ENCODE peak calls at places on chromosomes 5 and 9, in seven cellular contexts. T is right atrium auricular region; L is SK-N-SH; B is effector memory CD4-positive, alpha-beta T cell; K is AG04450; A is esophagus squamous epithelium; M is upper lobe of right lung. Z is an unnamed sample.

GRCh38 chr5:150038547-150038946 is 38.0 kb downstream of the HMGXB3 start:
- DNase-seq in K (no peak), M (no peak), T (no peak), L (no peak), A (no peak), B (no peak), Z (no peak)

GRCh38 chr5:143401846-143402463 is 1.5 kb downstream of the NR3C1 start:
- DNase-seq in B (peak; percentile 9), A (no peak), K (no peak), L (no peak), M (no peak), T (no peak), Z (no peak)

GRCh38 chr5:50873594-50874276 is 207.3 kb downstream of the PARP8 start:
- DNase-seq in K (no peak), L (no peak), A (no peak), M (no peak), B (no peak), T (no peak), Z (no peak)

GRCh38 chr5:171442287-171443042 is 23.0 kb downstream of the FGF18 start:
- DNase-seq in K (peak; percentile 24), T (no peak), B (no peak), L (no peak), M (no peak), A (no peak), Z (no peak)

GRCh38 chr5:90783460-90784333 is 225.1 kb downstream of the ADGRV1 start:
- DNase-seq in T (peak; percentile 63), L (peak; percentile 43), A (no peak), K (peak; percentile 29), M (no peak), B (peak; percentile 21), Z (peak; percentile 5)

GRCh38 chr9:130975932-130976841 is 32.8 kb upstream of the LAMC3 start:
- DNase-seq in A (no peak), T (no peak), B (no peak), M (no peak), L (no peak), K (no peak), Z (no peak)

GRCh38 chr5:127442085-127442484 is 75.4 kb upstream of the PRRC1 start:
- DNase-seq in A (no peak), M (no peak), L (peak; percentile 32), T (no peak), K (no peak), B (no peak), Z (no peak)

GRCh38 chr5:72648511-72648910 is 141.3 kb upstream of the ZNF366 start:
- DNase-seq in A (no peak), T (no peak), M (no peak), L (no peak), B (no peak), K (no peak), Z (no peak)

GRCh38 chr9:135992486-135993408 is 31.6 kb upstream of the UBAC1 start:
- DNase-seq in A (no peak), L (peak; percentile 89), K (peak; percentile 65), M (peak; percentile 90), B (no peak), T (peak; percentile 91), Z (no peak)

GRCh38 chr9:16689352-16689938 is 181.0 kb downstream of the BNC2 start:
- DNase-seq in A (no peak), B (no peak), L (no peak), M (no peak), T (no peak), K (no peak), Z (no peak)

GRCh38 chr5:16897800-16898199 is 38.3 kb downstream of the MYO10 start:
- DNase-seq in B (no peak), L (no peak), T (no peak), M (no peak), K (no peak), A (no peak), Z (no peak)

GRCh38 chr5:143886621-143887301 is 74.8 kb downstream of the HMHB1 start:
- DNase-seq in K (no peak), A (no peak), B (no peak), T (no peak), M (no peak), L (peak; percentile 12), Z (peak; percentile 4)

GRCh38 chr5:73363911-73364730 is 84.5 kb downstream of the FOXD1 start:
- DNase-seq in K (no peak), B (no peak), M (no peak), A (no peak), L (no peak), T (no peak), Z (no peak)

GRCh38 chr5:5816960-5817359 is 394.5 kb downstream of the ICE1 start:
- DNase-seq in B (no peak), T (no peak), L (no peak), A (no peak), M (no peak), K (no peak), Z (no peak)
- H3K27ac ChIP-seq in B (no peak overlapping the region), T (no peak overlapping the region), L (no peak overlapping the region), A (no peak overlapping the region), M (no peak overlapping the region), K (no peak overlapping the region), Z (no peak overlapping the region)

GRCh38 chr5:137487600-137487999 is 11.5 kb downstream of the SPOCK1 start:
- DNase-seq in B (no peak), M (no peak), L (no peak), K (no peak), A (no peak), T (peak; percentile 76), Z (no peak)
- H3K27ac ChIP-seq in B (no peak overlapping the region), M (no peak overlapping the region), L (peak overlapping the region; percentile 77), K (no peak overlapping the region), A (no peak overlapping the region), T (no peak overlapping the region), Z (peak overlapping the region; percentile 79)

DNA sequence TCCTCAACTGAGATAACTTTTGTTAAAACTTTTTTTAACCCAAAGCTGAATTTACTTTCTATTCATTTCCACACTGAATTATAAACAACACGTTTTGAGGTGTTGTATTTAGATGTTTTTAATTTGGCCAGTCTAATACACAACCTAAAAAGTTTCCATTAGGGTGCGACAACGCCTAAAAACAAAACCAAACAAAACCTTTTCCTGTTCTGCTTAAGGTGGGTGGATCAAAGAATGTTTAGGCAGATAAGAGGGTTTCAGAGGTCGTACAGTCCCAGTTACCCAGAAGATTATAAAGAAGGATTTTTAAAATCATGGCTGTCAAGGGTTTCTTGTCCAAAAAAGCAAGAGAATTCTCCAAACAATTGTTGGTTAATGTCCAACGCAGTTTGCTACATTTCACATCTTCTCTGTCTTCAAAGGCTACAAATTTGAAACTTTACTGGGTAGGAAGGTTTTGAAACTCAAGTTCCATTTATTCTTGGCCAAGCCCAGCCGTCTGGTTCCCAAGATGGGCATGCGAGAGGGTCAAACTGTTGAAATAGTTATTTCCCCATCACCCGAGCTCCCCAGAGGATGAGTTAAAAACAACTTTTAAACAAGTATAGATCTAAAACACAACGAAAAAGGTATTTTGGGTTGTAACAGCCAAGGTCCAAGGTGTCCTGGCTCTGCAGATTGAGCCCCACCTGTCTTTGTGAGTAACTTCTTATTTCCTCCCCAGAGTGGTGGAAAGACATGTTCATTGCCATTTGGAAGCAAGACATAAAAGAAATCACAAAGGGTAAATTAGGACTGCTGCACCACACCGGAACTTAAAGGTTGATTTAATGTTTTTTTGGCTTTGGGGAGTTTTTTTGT is 122.8 kb upstream of the MAP3K1 start:
- DNase-seq in K (no peak), T (no peak), B (no peak), L (no peak), A (no peak), M (no peak), Z (no peak)
- H3K27ac ChIP-seq in K (no peak overlapping the region), T (no peak overlapping the region), B (peak overlapping the region; percentile 50), L (no peak overlapping the region), A (no peak overlapping the region), M (no peak overlapping the region), Z (no peak overlapping the region)

DNA sequence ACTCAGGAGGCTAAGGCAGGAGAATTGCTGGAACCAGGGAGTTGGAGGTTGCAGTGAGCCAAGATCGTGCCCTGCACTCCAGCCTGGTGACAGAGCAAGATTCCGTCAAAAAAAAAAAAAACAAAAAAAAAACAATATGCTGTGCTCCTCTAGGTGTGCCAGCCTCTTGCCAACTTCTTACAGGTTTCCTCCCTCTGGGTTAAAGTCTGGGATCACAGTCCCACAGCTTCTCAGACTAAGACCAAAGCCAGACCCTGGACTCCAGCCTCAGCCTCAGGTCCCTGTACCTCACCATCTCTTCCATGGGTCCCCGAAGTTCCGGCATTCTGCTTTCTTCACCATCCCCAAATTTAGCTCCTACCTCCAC is 180.8 kb upstream of the MVB12B start:
- DNase-seq in M (no peak), L (no peak), A (no peak), T (peak; percentile 43), B (no peak), K (no peak), Z (no peak)
- H3K27ac ChIP-seq in M (no peak overlapping the region), L (no peak overlapping the region), A (no peak overlapping the region), T (no peak overlapping the region), B (no peak overlapping the region), K (no peak overlapping the region), Z (no peak overlapping the region)

DNA sequence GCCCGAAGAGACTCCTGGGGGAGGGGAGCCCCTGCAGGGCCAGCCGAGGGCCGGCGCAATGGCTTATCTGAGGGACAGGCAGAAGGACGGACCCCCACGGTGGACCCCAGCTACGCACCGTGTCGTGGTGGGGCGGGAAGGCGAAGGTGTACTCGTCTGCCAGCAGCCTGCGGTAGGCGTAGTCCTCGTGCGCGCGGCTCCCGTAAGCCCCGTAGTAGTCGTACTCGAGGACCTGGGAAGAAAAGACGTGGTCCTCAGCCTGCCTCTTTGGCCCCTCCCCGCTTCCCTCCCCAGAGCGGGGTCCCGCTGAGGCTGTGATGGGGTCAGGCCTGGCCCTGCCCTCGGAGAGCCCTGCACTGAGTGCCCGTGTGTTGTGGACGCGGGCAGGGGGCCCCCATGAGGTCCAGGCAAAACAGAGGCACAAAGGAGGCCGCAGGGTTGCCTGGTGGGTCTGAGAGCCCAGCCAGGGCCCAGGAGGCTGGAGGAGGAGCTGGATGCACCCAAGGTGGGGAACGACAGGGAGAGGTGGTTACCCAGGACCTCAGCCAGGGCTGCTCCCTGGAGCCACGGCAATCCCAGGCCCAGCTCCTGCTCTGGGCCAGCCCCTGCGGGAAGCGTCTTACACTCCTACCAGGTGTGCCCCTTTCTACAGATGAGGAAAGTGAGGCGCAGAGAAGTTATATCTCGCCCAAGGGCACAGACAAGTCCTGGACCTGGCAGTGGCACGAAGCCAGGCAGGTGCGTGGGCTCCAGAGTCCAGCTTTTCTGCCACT is 35.2 kb downstream of the SARDH start:
- DNase-seq in T (no peak), M (peak; percentile 65), B (no peak), A (no peak), L (no peak), K (no peak), Z (no peak)
- H3K27ac ChIP-seq in T (no peak overlapping the region), M (peak overlapping the region; percentile 68), B (peak overlapping the region; percentile 79), A (peak overlapping the region; percentile 50), L (no peak overlapping the region), K (no peak overlapping the region), Z (no peak overlapping the region)

Z was measured in caudate nucleus.